ENCODE peak calls at places on chromosomes 12 and 14, in nine cellular contexts. One of them, this sample, is unnamed.

GRCh38 chr12:67534046-67534445 is 114.5 kb upstream of the DYRK2 start:
- DNase-seq in IMR-90: no peak
- DNase-seq in dorsolateral prefrontal cortex: no peak
- DNase-seq in cardiac fibroblast: no peak
- DNase-seq in tibial nerve: no peak
- DNase-seq in uterus: no peak
- DNase-seq in Calu3: no peak
- DNase-seq in tibial artery: no peak
- DNase-seq in OCI-LY7: no peak
- DNase-seq in this sample: no peak

GRCh38 chr12:93237235-93237915 is 140.3 kb upstream of the NUDT4 start:
- DNase-seq in tibial nerve: no peak
- DNase-seq in tibial artery: peak; percentile 85
- DNase-seq in dorsolateral prefrontal cortex: no peak
- DNase-seq in IMR-90: no peak
- DNase-seq in uterus: peak; percentile 26
- DNase-seq in Calu3: no peak
- DNase-seq in OCI-LY7: no peak
- DNase-seq in cardiac fibroblast: peak; percentile 92
- DNase-seq in this sample: peak; percentile 66

GRCh38 chr12:57553343-57554202 is 3.7 kb downstream of the KIF5A start:
- DNase-seq in cardiac fibroblast: no peak
- DNase-seq in Calu3: no peak
- DNase-seq in uterus: no peak
- DNase-seq in tibial nerve: no peak
- DNase-seq in OCI-LY7: no peak
- DNase-seq in tibial artery: no peak
- DNase-seq in dorsolateral prefrontal cortex: no peak
- DNase-seq in IMR-90: no peak
- DNase-seq in this sample: no peak

GRCh38 chr12:12891646-12892355 is 439 bp downstream of the GPRC5A start:
- DNase-seq in dorsolateral prefrontal cortex: no peak
- DNase-seq in IMR-90: no peak
- DNase-seq in tibial artery: no peak
- DNase-seq in tibial nerve: no peak
- DNase-seq in cardiac fibroblast: peak; percentile 31
- DNase-seq in OCI-LY7: no peak
- DNase-seq in Calu3: no peak
- DNase-seq in uterus: peak; percentile 35
- DNase-seq in this sample: peak; percentile 22

GRCh38 chr14:93081875-93082570 is 33.7 kb downstream of the ITPK1 start:
- DNase-seq in IMR-90: no peak
- DNase-seq in Calu3: no peak
- DNase-seq in uterus: no peak
- DNase-seq in dorsolateral prefrontal cortex: no peak
- DNase-seq in tibial nerve: no peak
- DNase-seq in cardiac fibroblast: no peak
- DNase-seq in tibial artery: no peak
- DNase-seq in OCI-LY7: no peak
- DNase-seq in this sample: no peak

GRCh38 chr14:37094502-37094901 is 77.9 kb downstream of the SLC25A21 start:
- DNase-seq in tibial nerve: no peak
- DNase-seq in OCI-LY7: no peak
- DNase-seq in tibial artery: no peak
- DNase-seq in cardiac fibroblast: no peak
- DNase-seq in Calu3: no peak
- DNase-seq in dorsolateral prefrontal cortex: no peak
- DNase-seq in IMR-90: no peak
- DNase-seq in uterus: no peak
- DNase-seq in this sample: no peak

GRCh38 chr12:10663869-10664268 is 10.0 kb downstream of the STYK1 start:
- DNase-seq in dorsolateral prefrontal cortex: no peak
- DNase-seq in tibial artery: no peak
- DNase-seq in IMR-90: no peak
- DNase-seq in cardiac fibroblast: no peak
- DNase-seq in tibial nerve: no peak
- DNase-seq in uterus: no peak
- DNase-seq in OCI-LY7: no peak
- DNase-seq in Calu3: no peak
- DNase-seq in this sample: no peak

GRCh38 chr14:79656496-79656895 is 554.8 kb downstream of the DIO2 start:
- DNase-seq in OCI-LY7: no peak
- DNase-seq in cardiac fibroblast: no peak
- DNase-seq in tibial nerve: no peak
- DNase-seq in IMR-90: no peak
- DNase-seq in dorsolateral prefrontal cortex: no peak
- DNase-seq in Calu3: no peak
- DNase-seq in tibial artery: no peak
- DNase-seq in uterus: no peak
- DNase-seq in this sample: no peak

GRCh38 chr14:102917056-102917385 is 5.4 kb upstream of the AMN start:
- DNase-seq in IMR-90: no peak
- DNase-seq in tibial artery: no peak
- DNase-seq in cardiac fibroblast: no peak
- DNase-seq in OCI-LY7: no peak
- DNase-seq in dorsolateral prefrontal cortex: no peak
- DNase-seq in tibial nerve: no peak
- DNase-seq in uterus: no peak
- DNase-seq in Calu3: no peak
- DNase-seq in this sample: no peak

GRCh38 chr14:105971593-105972500 is 445.5 kb downstream of the TMEM121 start:
- DNase-seq in dorsolateral prefrontal cortex: no peak
- DNase-seq in uterus: no peak
- DNase-seq in Calu3: no peak
- DNase-seq in OCI-LY7: no peak
- DNase-seq in cardiac fibroblast: no peak
- DNase-seq in tibial nerve: no peak
- DNase-seq in tibial artery: no peak
- DNase-seq in IMR-90: no peak
- DNase-seq in this sample: no peak

GRCh38 chr12:112346194-112346593 is 36.0 kb downstream of the HECTD4 start:
- DNase-seq in cardiac fibroblast: no peak
- DNase-seq in OCI-LY7: no peak
- DNase-seq in Calu3: no peak
- DNase-seq in tibial nerve: no peak
- DNase-seq in tibial artery: no peak
- DNase-seq in dorsolateral prefrontal cortex: no peak
- DNase-seq in uterus: no peak
- DNase-seq in IMR-90: no peak
- DNase-seq in this sample: no peak

GRCh38 chr12:87930652-87931051 is 98.5 kb downstream of the C12orf50 start:
- DNase-seq in uterus: no peak
- DNase-seq in OCI-LY7: no peak
- DNase-seq in tibial nerve: no peak
- DNase-seq in cardiac fibroblast: no peak
- DNase-seq in dorsolateral prefrontal cortex: no peak
- DNase-seq in Calu3: no peak
- DNase-seq in IMR-90: no peak
- DNase-seq in tibial artery: no peak
- DNase-seq in this sample: no peak

GRCh38 chr12:100672075-100672592 is 98.7 kb downstream of the GAS2L3 start:
- DNase-seq in dorsolateral prefrontal cortex: no peak
- DNase-seq in IMR-90: no peak
- DNase-seq in Calu3: peak; percentile 61
- DNase-seq in tibial nerve: no peak
- DNase-seq in uterus: no peak
- DNase-seq in cardiac fibroblast: no peak
- DNase-seq in OCI-LY7: peak; percentile 35
- DNase-seq in tibial artery: no peak
- DNase-seq in this sample: no peak

GRCh38 chr12:88266851-88267360 is 124.8 kb downstream of the TMTC3 start:
- DNase-seq in IMR-90: no peak
- DNase-seq in OCI-LY7: no peak
- DNase-seq in uterus: no peak
- DNase-seq in cardiac fibroblast: peak; percentile 33
- DNase-seq in Calu3: no peak
- DNase-seq in dorsolateral prefrontal cortex: no peak
- DNase-seq in tibial artery: no peak
- DNase-seq in tibial nerve: no peak
- DNase-seq in this sample: no peak

GRCh38 chr12:120365675-120366340 is 3.2 kb downstream of the MSI1 start:
- DNase-seq in IMR-90: no peak
- DNase-seq in Calu3: no peak
- DNase-seq in tibial artery: no peak
- DNase-seq in tibial nerve: no peak
- DNase-seq in cardiac fibroblast: no peak
- DNase-seq in uterus: no peak
- DNase-seq in dorsolateral prefrontal cortex: no peak
- DNase-seq in OCI-LY7: no peak
- DNase-seq in this sample: no peak

GRCh38 chr12:111066744-111067437 is 146.5 kb upstream of the MYL2 start:
- DNase-seq in OCI-LY7: peak; percentile 42
- DNase-seq in tibial nerve: no peak
- DNase-seq in cardiac fibroblast: no peak
- DNase-seq in IMR-90: no peak
- DNase-seq in uterus: no peak
- DNase-seq in Calu3: no peak
- DNase-seq in tibial artery: no peak
- DNase-seq in dorsolateral prefrontal cortex: no peak
- DNase-seq in this sample: no peak

DNA sequence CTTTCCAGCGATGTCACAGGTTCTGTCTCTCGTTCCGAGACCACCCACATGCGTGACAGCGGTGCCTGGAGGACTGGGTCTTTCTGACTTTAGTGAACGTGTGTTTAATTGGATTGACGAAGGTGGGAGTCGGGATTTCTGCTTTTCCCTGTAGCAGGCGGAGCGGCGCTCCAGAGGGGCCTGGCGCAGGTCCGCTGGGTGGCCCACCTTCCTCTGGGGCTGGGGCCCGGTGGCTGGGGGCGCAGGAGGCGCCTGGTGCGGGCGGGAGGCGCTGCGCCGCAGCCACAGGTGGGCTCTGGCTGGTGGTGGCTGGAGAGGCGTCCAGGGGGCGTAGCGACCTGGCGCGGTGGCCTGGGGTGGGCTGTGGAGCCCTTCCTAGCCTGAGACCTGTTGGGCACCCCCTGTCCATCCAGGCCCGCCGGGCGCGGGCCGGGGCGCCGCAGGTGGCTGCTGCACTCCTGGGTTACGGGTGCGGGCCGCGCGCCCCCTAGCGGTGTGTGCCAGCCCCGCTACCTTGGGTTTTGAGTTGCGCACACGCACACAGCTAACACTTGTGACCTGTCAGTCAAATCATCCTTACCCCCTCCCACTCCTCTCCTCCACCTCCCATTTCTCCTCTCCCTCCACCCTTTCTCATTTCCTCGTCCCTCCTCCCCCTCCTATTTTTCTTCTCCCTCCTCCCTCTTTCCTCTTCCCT is 2.0 kb downstream of the MEG3 start:
- DNase-seq in Calu3: no peak
- DNase-seq in IMR-90: peak; percentile 81
- DNase-seq in tibial nerve: no peak
- DNase-seq in dorsolateral prefrontal cortex: no peak
- DNase-seq in cardiac fibroblast: peak; percentile 81
- DNase-seq in tibial artery: no peak
- DNase-seq in uterus: no peak
- DNase-seq in OCI-LY7: no peak
- DNase-seq in this sample: peak; percentile 79
- TF ChIP-seq CTCF in Calu3: no peak
- TF ChIP-seq CTCF in IMR-90: peak; percentile 77
- TF ChIP-seq CTCF in tibial nerve: peak; percentile 47
- TF ChIP-seq CTCF in dorsolateral prefrontal cortex: peak; percentile 48
- TF ChIP-seq CTCF in cardiac fibroblast: peak; percentile 52
- TF ChIP-seq CTCF in tibial artery: no peak
- TF ChIP-seq CTCF in uterus: no peak
- TF ChIP-seq CTCF in OCI-LY7: no peak
- TF ChIP-seq CTCF in this sample: peak; percentile 63

GRCh38 chr14:22002860-22003284 is 329.3 kb upstream of the OR4E1 start:
- DNase-seq in tibial nerve: no peak
- DNase-seq in Calu3: peak; percentile 39
- DNase-seq in IMR-90: no peak
- DNase-seq in dorsolateral prefrontal cortex: no peak
- DNase-seq in tibial artery: no peak
- DNase-seq in OCI-LY7: peak; percentile 31
- DNase-seq in cardiac fibroblast: no peak
- DNase-seq in uterus: no peak
- DNase-seq in this sample: no peak
- TF ChIP-seq CTCF in tibial nerve: no peak
- TF ChIP-seq CTCF in Calu3: no peak
- TF ChIP-seq CTCF in IMR-90: peak; percentile 7
- TF ChIP-seq CTCF in dorsolateral prefrontal cortex: no peak
- TF ChIP-seq CTCF in tibial artery: no peak
- TF ChIP-seq CTCF in OCI-LY7: peak; percentile 78
- TF ChIP-seq CTCF in cardiac fibroblast: no peak
- TF ChIP-seq CTCF in uterus: no peak
- TF ChIP-seq CTCF in this sample: no peak

DNA sequence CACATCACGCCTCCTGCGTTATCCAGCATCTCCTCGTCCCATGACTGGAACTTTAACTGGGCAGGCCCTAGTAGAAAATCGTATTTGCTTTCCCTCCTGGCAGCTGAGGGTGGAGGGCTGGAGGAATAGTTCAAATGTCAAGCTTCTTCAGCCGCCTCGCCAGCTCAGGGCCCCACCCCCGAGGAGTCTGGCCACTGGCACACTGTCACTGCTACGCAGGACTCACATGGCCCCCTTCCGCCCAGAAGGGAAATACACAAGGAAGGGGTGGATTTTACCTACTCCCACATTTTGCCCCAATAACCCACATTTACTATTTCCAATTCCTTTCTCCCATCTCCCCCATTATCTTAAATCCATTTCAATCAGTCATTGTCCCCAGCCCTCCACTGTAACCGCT is 8.6 kb downstream of the SLC6A13 start:
- DNase-seq in uterus: no peak
- DNase-seq in IMR-90: no peak
- DNase-seq in cardiac fibroblast: no peak
- DNase-seq in Calu3: no peak
- DNase-seq in tibial artery: no peak
- DNase-seq in dorsolateral prefrontal cortex: no peak
- DNase-seq in tibial nerve: no peak
- DNase-seq in OCI-LY7: no peak
- DNase-seq in this sample: no peak
- TF ChIP-seq CTCF in uterus: no peak
- TF ChIP-seq CTCF in IMR-90: no peak
- TF ChIP-seq CTCF in cardiac fibroblast: no peak
- TF ChIP-seq CTCF in Calu3: no peak
- TF ChIP-seq CTCF in tibial artery: no peak
- TF ChIP-seq CTCF in dorsolateral prefrontal cortex: no peak
- TF ChIP-seq CTCF in tibial nerve: no peak
- TF ChIP-seq CTCF in OCI-LY7: no peak
- TF ChIP-seq CTCF in this sample: no peak

DNA sequence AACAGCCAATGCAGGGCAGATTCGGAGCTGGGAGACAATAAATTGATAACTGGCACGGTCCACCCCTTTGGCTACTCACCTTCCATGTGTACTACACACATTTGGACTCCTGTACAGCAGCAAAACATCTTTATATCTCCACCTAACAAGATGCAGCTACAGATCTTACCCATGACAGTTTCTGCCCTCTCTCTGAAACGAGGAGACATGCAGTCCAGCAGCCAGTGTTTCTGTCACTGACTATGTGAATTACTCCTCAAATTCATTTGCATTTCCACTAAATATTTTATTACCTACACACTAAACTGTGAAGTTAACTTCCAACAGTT is 58.7 kb upstream of the BEGAIN start:
- DNase-seq in uterus: no peak
- DNase-seq in cardiac fibroblast: no peak
- DNase-seq in dorsolateral prefrontal cortex: no peak
- DNase-seq in IMR-90: no peak
- DNase-seq in tibial artery: no peak
- DNase-seq in Calu3: no peak
- DNase-seq in OCI-LY7: no peak
- DNase-seq in tibial nerve: no peak
- DNase-seq in this sample: no peak
- TF ChIP-seq CTCF in uterus: no peak
- TF ChIP-seq CTCF in cardiac fibroblast: no peak
- TF ChIP-seq CTCF in dorsolateral prefrontal cortex: peak; percentile 7
- TF ChIP-seq CTCF in IMR-90: no peak
- TF ChIP-seq CTCF in tibial artery: no peak
- TF ChIP-seq CTCF in Calu3: no peak
- TF ChIP-seq CTCF in OCI-LY7: no peak
- TF ChIP-seq CTCF in tibial nerve: no peak
- TF ChIP-seq CTCF in this sample: no peak